ENCODE peak calls at places on chromosomes 13 and 19, in nine cellular contexts. Z is A549, X is esophagus squamous epithelium, D is sigmoid colon, I is tibial nerve, S is esophagus muscularis mucosa, G is adrenal gland, M is endothelial cell of umbilical vein, O is IMR-90. K is an unnamed sample.

GRCh38 chr13:83878691-83879410 is 3.4 kb downstream of the SLITRK1 start:
- DNase-seq in Z (no peak), X (no peak), D (no peak), I (no peak), S (no peak), G (no peak), M (no peak), O (no peak), K (no peak)

GRCh38 chr19:7242601-7243258 is 51.5 kb downstream of the INSR start:
- DNase-seq in Z (no peak), X (no peak), D (no peak), I (no peak), S (no peak), G (no peak), M (peak), O (peak), K (peak)

GRCh38 chr19:38656171-38656981 is 8.9 kb downstream of the ACTN4 start:
- DNase-seq in Z (no peak), X (no peak), D (no peak), I (no peak), S (no peak), G (no peak), M (no peak), O (peak), K (no peak)

GRCh38 chr13:97234236-97234635 is 12.1 kb downstream of the MBNL2 start:
- DNase-seq in Z (no peak), X (no peak), D (no peak), I (no peak), S (no peak), G (no peak), M (no peak), O (no peak), K (no peak)

GRCh38 chr13:24943136-24943535 is 152.8 kb upstream of the PABPC3 start:
- DNase-seq in Z (no peak), X (no peak), D (no peak), I (no peak), S (no peak), G (no peak), M (no peak), O (no peak), K (no peak)

GRCh38 chr13:74768521-74769090 is 634.4 kb upstream of the KLF12 start:
- DNase-seq in Z (no peak), X (no peak), D (no peak), I (no peak), S (no peak), G (no peak), M (no peak), O (no peak), K (no peak)

GRCh38 chr19:8569066-8569761 is 8.0 kb downstream of the MYO1F start:
- DNase-seq in Z (peak), X (no peak), D (no peak), I (no peak), S (no peak), G (peak), M (no peak), O (peak), K (peak)

GRCh38 chr13:32017449-32017848 is 14.1 kb upstream of the FRY start:
- DNase-seq in Z (no peak), X (no peak), D (no peak), I (no peak), S (no peak), G (no peak), M (no peak), O (no peak), K (no peak)

GRCh38 chr19:17580470-17581000 is 25.1 kb downstream of the COLGALT1 start:
- DNase-seq in Z (no peak), X (no peak), D (no peak), I (no peak), S (no peak), G (no peak), M (no peak), O (no peak), K (no peak)

GRCh38 chr19:2469102-2469914 is 6.6 kb upstream of the GADD45B start:
- DNase-seq in Z (no peak), X (no peak), D (no peak), I (no peak), S (no peak), G (no peak), M (peak), O (peak), K (peak)

GRCh38 chr19:2549701-2550191 is 73.8 kb downstream of the GADD45B start:
- DNase-seq in Z (no peak), X (no peak), D (peak), I (peak), S (peak), G (peak), M (no peak), O (peak), K (no peak)

GRCh38 chr13:22055259-22055658 is 384.4 kb downstream of the FGF9 start:
- DNase-seq in Z (no peak), X (no peak), D (no peak), I (no peak), S (peak), G (no peak), M (no peak), O (no peak), K (no peak)

GRCh38 chr19:46691104-46691503 is 25.8 kb downstream of the PRKD2 start:
- DNase-seq in Z (peak), X (no peak), D (no peak), I (no peak), S (no peak), G (no peak), M (no peak), O (no peak), K (no peak)

GRCh38 chr19:15671237-15671636 is 1.6 kb upstream of the CYP4F12 start:
- DNase-seq in Z (no peak), X (no peak), D (no peak), I (no peak), S (no peak), G (no peak), M (no peak), O (no peak), K (no peak)

GRCh38 chr19:15675560-15675959 is 2.7 kb downstream of the CYP4F12 start:
- DNase-seq in Z (no peak), X (no peak), D (no peak), I (no peak), S (no peak), G (no peak), M (no peak), O (no peak), K (no peak)

GRCh38 chr19:15673176-15673654 is 328 bp downstream of the CYP4F12 start:
- DNase-seq in Z (no peak), X (no peak), D (no peak), I (no peak), S (no peak), G (no peak), M (no peak), O (no peak), K (no peak)

GRCh38 chr19:15671891-15672579 is 852 bp upstream of the CYP4F12 start:
- DNase-seq in Z (peak), X (no peak), D (no peak), I (no peak), S (no peak), G (no peak), M (no peak), O (no peak), K (peak)

GRCh38 chr19:15672580-15673175 is at the start of gene CYP4F12:
- DNase-seq in Z (peak), X (peak), D (peak), I (peak), S (peak), G (peak), M (no peak), O (no peak), K (peak)
- TF ChIP-seq POLR2A in Z (no peak), X (peak), D (no peak), I (no peak), S (no peak), G (no peak), M (no peak), O (no peak), K (no peak)

DNA sequence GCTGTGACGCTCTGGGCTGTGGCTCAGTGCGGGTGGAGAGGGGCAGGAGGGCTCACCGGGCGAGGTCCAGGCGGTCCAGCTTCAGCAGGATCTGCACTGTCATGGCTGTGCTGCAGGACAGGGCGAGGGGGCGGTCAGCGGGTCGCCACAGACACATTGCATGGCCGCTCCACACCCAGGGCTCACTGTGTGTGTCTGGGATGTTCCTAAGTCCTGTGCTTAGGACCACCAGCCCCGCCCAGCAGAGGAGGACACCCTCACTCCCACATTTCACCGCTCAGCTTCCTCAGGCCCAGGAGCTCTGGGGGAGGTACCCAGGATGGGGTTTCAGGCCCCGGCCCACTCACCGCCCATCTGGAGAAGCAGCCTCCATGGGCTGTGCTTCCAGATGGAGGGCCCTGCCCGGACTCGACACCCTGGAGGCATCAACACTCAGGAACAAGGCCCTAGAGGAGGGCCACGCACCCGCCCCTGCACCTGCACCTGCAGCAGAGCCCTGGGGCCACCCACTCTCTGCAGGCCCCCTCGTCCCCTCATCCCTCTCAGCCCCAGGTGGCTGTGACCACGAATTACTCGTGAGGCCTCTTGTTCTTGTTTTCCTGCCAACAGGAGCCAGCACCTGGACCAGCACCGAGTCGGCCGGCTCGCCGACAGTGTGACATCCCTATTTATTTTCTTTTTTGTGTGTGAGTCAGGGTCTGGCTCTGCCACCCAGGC is 9.7 kb upstream of the CERS1 start:
- DNase-seq in Z (no peak), X (no peak), D (no peak), I (no peak), S (no peak), G (no peak), M (no peak), O (no peak), K (no peak)
- TF ChIP-seq POLR2A in Z (no peak), X (no peak), D (no peak), I (no peak), S (no peak), G (no peak), M (no peak), O (no peak), K (no peak)

GRCh38 chr19:40690050-40690698 is at the start of gene NUMBL:
- DNase-seq in Z (no peak), X (no peak), D (no peak), I (no peak), S (no peak), G (no peak), M (no peak), O (no peak), K (no peak)
- TF ChIP-seq POLR2A in Z (peak), X (peak), D (no peak), I (peak), S (no peak), G (peak), M (peak), O (peak), K (no peak)

GRCh38 chr19:29665215-29665825 is at the start of gene PLEKHF1:
- DNase-seq in Z (peak), X (no peak), D (peak), I (peak), S (peak), G (peak), M (peak), O (peak), K (peak)
- TF ChIP-seq POLR2A in Z (peak), X (peak), D (no peak), I (peak), S (peak), G (peak), M (peak), O (peak), K (peak)

GRCh38 chr13:109786457-109787134 is at the start of gene IRS2:
- DNase-seq in Z (peak), X (peak), D (peak), I (peak), S (peak), G (peak), M (peak), O (peak), K (peak)
- TF ChIP-seq POLR2A in Z (peak), X (peak), D (peak), I (peak), S (peak), G (peak), M (peak), O (peak), K (peak)

GRCh38 chr13:92473736-92474465 is 752.7 kb upstream of the GPC6 start:
- DNase-seq in Z (no peak), X (no peak), D (no peak), I (no peak), S (no peak), G (no peak), M (no peak), O (no peak), K (no peak)
- TF ChIP-seq POLR2A in Z (no peak), X (no peak), D (no peak), I (no peak), S (no peak), G (no peak), M (no peak), O (no peak), K (no peak)

GRCh38 chr19:12721656-12722565 is 1.8 kb downstream of the TNPO2 start:
- DNase-seq in Z (peak), X (no peak), D (peak), I (no peak), S (peak), G (peak), M (peak), O (peak), K (no peak)

GRCh38 chr19:12723383-12723642 is 419 bp downstream of the TNPO2 start:
- DNase-seq in Z (no peak), X (no peak), D (no peak), I (no peak), S (no peak), G (no peak), M (no peak), O (peak), K (no peak)

GRCh38 chr19:12723643-12724426 is at the start of gene TNPO2:
- DNase-seq in Z (peak), X (no peak), D (peak), I (no peak), S (no peak), G (peak), M (peak), O (peak), K (no peak)

GRCh38 chr19:12720851-12721655 is 2.7 kb downstream of the TNPO2 start:
- DNase-seq in Z (no peak), X (no peak), D (no peak), I (no peak), S (no peak), G (no peak), M (no peak), O (no peak), K (no peak)

GRCh38 chr19:12722566-12723382 is 958 bp downstream of the TNPO2 start:
- DNase-seq in Z (peak), X (peak), D (peak), I (peak), S (peak), G (peak), M (peak), O (peak), K (peak)
- TF ChIP-seq POLR2A in Z (peak), X (peak), D (peak), I (peak), S (no peak), G (peak), M (peak), O (peak), K (peak)

GRCh38 chr19:49767380-49767779 is 579 bp downstream of the AP2A1 start:
- DNase-seq in Z (no peak), X (no peak), D (no peak), I (no peak), S (no peak), G (no peak), M (peak), O (no peak), K (no peak)
- TF ChIP-seq POLR2A in Z (no peak), X (no peak), D (no peak), I (no peak), S (no peak), G (no peak), M (no peak), O (no peak), K (no peak)

GRCh38 chr13:41017153-41017552 is 2.0 kb downstream of the ELF1 start:
- DNase-seq in Z (no peak), X (no peak), D (no peak), I (no peak), S (no peak), G (no peak), M (peak), O (no peak), K (no peak)
- TF ChIP-seq POLR2A in Z (no peak), X (peak), D (no peak), I (peak), S (no peak), G (no peak), M (no peak), O (no peak), K (no peak)